ENCODE peak calls at places on chromosome 11, in four cellular contexts. One of them, this sample, is unnamed.
A peak's percentile ranks its signal among the peaks of the same experiment; 100 is the strongest.

GRCh38 chr11:45092901-45093760 is 53.3 kb upstream of the PRDM11 start:
- DNase-seq in A172: peak; percentile 94
- DNase-seq in left colon: no peak
- DNase-seq in HEK293T: no peak
- DNase-seq in this sample: peak; percentile 91

GRCh38 chr11:70877151-70877550 is 375.2 kb downstream of the SHANK2 start:
- DNase-seq in A172: no peak
- DNase-seq in left colon: no peak
- DNase-seq in HEK293T: no peak
- DNase-seq in this sample: no peak

GRCh38 chr11:134516529-134516928 is 104.5 kb upstream of the B3GAT1 start:
- DNase-seq in A172: no peak
- DNase-seq in left colon: peak; percentile 26
- DNase-seq in HEK293T: no peak
- DNase-seq in this sample: no peak

GRCh38 chr11:65563606-65564005 is 5.4 kb upstream of the LTBP3 start:
- DNase-seq in A172: no peak
- DNase-seq in left colon: no peak
- DNase-seq in HEK293T: no peak
- DNase-seq in this sample: no peak

GRCh38 chr11:90124946-90125345 is 9.5 kb upstream of the NAALAD2 start:
- DNase-seq in A172: no peak
- DNase-seq in left colon: no peak
- DNase-seq in HEK293T: no peak
- DNase-seq in this sample: no peak

GRCh38 chr11:117840881-117841581 is 16.5 kb upstream of the FXYD2 start:
- DNase-seq in A172: no peak
- DNase-seq in left colon: no peak
- DNase-seq in HEK293T: no peak
- DNase-seq in this sample: no peak

GRCh38 chr11:76347391-76347790 is 33.5 kb downstream of the THAP12 start:
- DNase-seq in A172: no peak
- DNase-seq in left colon: no peak
- DNase-seq in HEK293T: no peak
- DNase-seq in this sample: no peak

GRCh38 chr11:36431429-36432092 is 78.5 kb downstream of the TRAF6 start:
- DNase-seq in A172: peak; percentile 98
- DNase-seq in left colon: peak; percentile 60
- DNase-seq in HEK293T: peak; percentile 22
- DNase-seq in this sample: peak; percentile 87

GRCh38 chr11:122697636-122698167 is 42.2 kb downstream of the UBASH3B start:
- DNase-seq in A172: peak; percentile 58
- DNase-seq in left colon: no peak
- DNase-seq in HEK293T: no peak
- DNase-seq in this sample: peak; percentile 79

GRCh38 chr11:4826425-4826824 is 5.3 kb downstream of the OR51F2 start:
- DNase-seq in A172: no peak
- DNase-seq in left colon: no peak
- DNase-seq in HEK293T: no peak
- DNase-seq in this sample: no peak

GRCh38 chr11:110479070-110479444 is 49.3 kb downstream of the FDX1 start:
- DNase-seq in A172: no peak
- DNase-seq in left colon: no peak
- DNase-seq in HEK293T: no peak
- DNase-seq in this sample: no peak

GRCh38 chr11:122882809-122883681 is 486 bp downstream of the JHY start:
- DNase-seq in A172: peak; percentile 34
- DNase-seq in left colon: peak; percentile 52
- DNase-seq in HEK293T: peak; percentile 65
- DNase-seq in this sample: peak; percentile 83

GRCh38 chr11:126443120-126443519 is 87.6 kb downstream of the ST3GAL4 start:
- DNase-seq in A172: no peak
- DNase-seq in left colon: no peak
- DNase-seq in HEK293T: no peak
- DNase-seq in this sample: no peak

GRCh38 chr11:762421-763072 is 14.7 kb downstream of the GATD1 start:
- DNase-seq in A172: peak; percentile 95
- DNase-seq in left colon: peak; percentile 59
- DNase-seq in HEK293T: no peak
- DNase-seq in this sample: peak; percentile 81

GRCh38 chr11:1937616-1938342 is 9.4 kb upstream of the MRPL23 start:
- DNase-seq in A172: no peak
- DNase-seq in left colon: peak; percentile 22
- DNase-seq in HEK293T: no peak
- DNase-seq in this sample: no peak